ENCODE peak calls at places on chromosomes 12 and 14, in five cellular contexts. One of them, this sample, is unnamed.

GRCh38 chr12:55940065-55940732 is 9.2 kb downstream of the DGKA start:
- DNase-seq in CD4-positive, alpha-beta memory T cell: peak
- DNase-seq in EL: peak
- DNase-seq in ureter: peak
- DNase-seq in NCI-H446: peak
- DNase-seq in this sample: peak

GRCh38 chr14:37263656-37264236 is 66.0 kb downstream of the MIPOL1 start:
- DNase-seq in CD4-positive, alpha-beta memory T cell: no peak
- DNase-seq in EL: no peak
- DNase-seq in ureter: no peak
- DNase-seq in NCI-H446: no peak
- DNase-seq in this sample: no peak

GRCh38 chr12:7989827-7990491 is 42.6 kb upstream of the FOXJ2 start:
- DNase-seq in CD4-positive, alpha-beta memory T cell: peak
- DNase-seq in EL: no peak
- DNase-seq in ureter: peak
- DNase-seq in NCI-H446: no peak
- DNase-seq in this sample: no peak

GRCh38 chr12:81991868-81992267 is 232.7 kb upstream of the PPFIA2 start:
- DNase-seq in CD4-positive, alpha-beta memory T cell: no peak
- DNase-seq in EL: no peak
- DNase-seq in ureter: no peak
- DNase-seq in NCI-H446: no peak
- DNase-seq in this sample: no peak

GRCh38 chr12:1457901-1458300 is 136.5 kb downstream of the FBXL14 start:
- DNase-seq in CD4-positive, alpha-beta memory T cell: no peak
- DNase-seq in EL: peak
- DNase-seq in ureter: peak
- DNase-seq in NCI-H446: no peak
- DNase-seq in this sample: no peak

GRCh38 chr12:20063116-20063515 is 305.2 kb upstream of the PDE3A start:
- DNase-seq in CD4-positive, alpha-beta memory T cell: no peak
- DNase-seq in EL: no peak
- DNase-seq in ureter: no peak
- DNase-seq in NCI-H446: no peak
- DNase-seq in this sample: no peak

GRCh38 chr14:75885829-75886228 is 96.0 kb downstream of the TGFB3 start:
- DNase-seq in CD4-positive, alpha-beta memory T cell: no peak
- DNase-seq in EL: peak
- DNase-seq in ureter: no peak
- DNase-seq in NCI-H446: no peak
- DNase-seq in this sample: no peak

GRCh38 chr12:132710062-132710421 is 600 bp upstream of the PGAM5 start:
- DNase-seq in CD4-positive, alpha-beta memory T cell: no peak
- DNase-seq in EL: no peak
- DNase-seq in ureter: no peak
- DNase-seq in NCI-H446: no peak
- DNase-seq in this sample: no peak

GRCh38 chr12:7161811-7162210 is 27.7 kb upstream of the PEX5 start:
- DNase-seq in CD4-positive, alpha-beta memory T cell: no peak
- DNase-seq in EL: no peak
- DNase-seq in ureter: no peak
- DNase-seq in NCI-H446: no peak
- DNase-seq in this sample: no peak

GRCh38 chr12:122190842-122191668 is 8.1 kb downstream of the LRRC43 start:
- DNase-seq in CD4-positive, alpha-beta memory T cell: peak
- DNase-seq in EL: peak
- DNase-seq in ureter: no peak
- DNase-seq in NCI-H446: peak
- DNase-seq in this sample: peak

GRCh38 chr14:84468153-84468552 is 1061.8 kb upstream of the FLRT2 start:
- DNase-seq in CD4-positive, alpha-beta memory T cell: no peak
- DNase-seq in EL: peak
- DNase-seq in ureter: no peak
- DNase-seq in NCI-H446: no peak
- DNase-seq in this sample: no peak

GRCh38 chr12:50271724-50272247 is 11.5 kb downstream of the LIMA1 start:
- DNase-seq in CD4-positive, alpha-beta memory T cell: no peak
- DNase-seq in EL: no peak
- DNase-seq in ureter: no peak
- DNase-seq in NCI-H446: no peak
- DNase-seq in this sample: no peak

GRCh38 chr14:58465425-58465824 is 37.9 kb downstream of the KIAA0586 start:
- DNase-seq in CD4-positive, alpha-beta memory T cell: no peak
- DNase-seq in EL: peak
- DNase-seq in ureter: no peak
- DNase-seq in NCI-H446: no peak
- DNase-seq in this sample: peak

GRCh38 chr14:68926236-68926635 is 52.9 kb downstream of the ACTN1 start:
- DNase-seq in CD4-positive, alpha-beta memory T cell: no peak
- DNase-seq in EL: no peak
- DNase-seq in ureter: no peak
- DNase-seq in NCI-H446: no peak
- DNase-seq in this sample: no peak

GRCh38 chr12:13194462-13195110 is 1.9 kb upstream of the EMP1 start:
- DNase-seq in CD4-positive, alpha-beta memory T cell: no peak
- DNase-seq in EL: no peak
- DNase-seq in ureter: no peak
- DNase-seq in NCI-H446: no peak
- DNase-seq in this sample: peak

GRCh38 chr14:85731198-85731597 is 201.3 kb downstream of the FLRT2 start:
- DNase-seq in CD4-positive, alpha-beta memory T cell: no peak
- DNase-seq in EL: peak
- DNase-seq in ureter: no peak
- DNase-seq in NCI-H446: no peak
- DNase-seq in this sample: peak

GRCh38 chr12:88559772-88560171 is 20.5 kb downstream of the KITLG start:
- DNase-seq in CD4-positive, alpha-beta memory T cell: no peak
- DNase-seq in EL: no peak
- DNase-seq in ureter: no peak
- DNase-seq in NCI-H446: no peak
- DNase-seq in this sample: no peak

GRCh38 chr12:119544780-119545625 is 48.6 kb upstream of the TMEM233 start:
- DNase-seq in CD4-positive, alpha-beta memory T cell: peak
- DNase-seq in EL: peak
- DNase-seq in ureter: peak
- DNase-seq in NCI-H446: peak
- DNase-seq in this sample: peak

GRCh38 chr14:73833530-73834257 is 17.9 kb upstream of the PTGR2 start:
- DNase-seq in CD4-positive, alpha-beta memory T cell: no peak
- DNase-seq in EL: peak
- DNase-seq in ureter: no peak
- DNase-seq in NCI-H446: peak
- DNase-seq in this sample: peak

GRCh38 chr14:104386281-104386841 is 193.2 kb upstream of the C14orf180 start:
- DNase-seq in CD4-positive, alpha-beta memory T cell: no peak
- DNase-seq in EL: no peak
- DNase-seq in ureter: no peak
- DNase-seq in NCI-H446: no peak
- DNase-seq in this sample: no peak

GRCh38 chr12:23566133-23566532 is 383.3 kb downstream of the SOX5 start:
- DNase-seq in CD4-positive, alpha-beta memory T cell: no peak
- DNase-seq in EL: no peak
- DNase-seq in ureter: no peak
- DNase-seq in NCI-H446: no peak
- DNase-seq in this sample: no peak

GRCh38 chr14:105092912-105093425 is 27.7 kb upstream of the GPR132 start:
- DNase-seq in CD4-positive, alpha-beta memory T cell: peak
- DNase-seq in EL: peak
- DNase-seq in ureter: peak
- DNase-seq in NCI-H446: no peak
- DNase-seq in this sample: peak

GRCh38 chr12:132502149-132502881 is 12.4 kb downstream of the FBRSL1 start:
- DNase-seq in CD4-positive, alpha-beta memory T cell: no peak
- DNase-seq in EL: no peak
- DNase-seq in ureter: no peak
- DNase-seq in NCI-H446: no peak
- DNase-seq in this sample: no peak

GRCh38 chr12:14993537-14994266 is 20.9 kb downstream of the PDE6H start:
- DNase-seq in CD4-positive, alpha-beta memory T cell: no peak
- DNase-seq in EL: peak
- DNase-seq in ureter: no peak
- DNase-seq in NCI-H446: no peak
- DNase-seq in this sample: peak

GRCh38 chr12:69423037-69423905 is 46.9 kb upstream of the FRS2 start:
- DNase-seq in CD4-positive, alpha-beta memory T cell: no peak
- DNase-seq in EL: no peak
- DNase-seq in ureter: no peak
- DNase-seq in NCI-H446: no peak
- DNase-seq in this sample: no peak

GRCh38 chr14:38616959-38617358 is 361.1 kb upstream of the CLEC14A start:
- DNase-seq in CD4-positive, alpha-beta memory T cell: no peak
- DNase-seq in EL: peak
- DNase-seq in ureter: no peak
- DNase-seq in NCI-H446: no peak
- DNase-seq in this sample: no peak

GRCh38 chr12:6226701-6227096 is 26.5 kb downstream of the CD9 start:
- DNase-seq in CD4-positive, alpha-beta memory T cell: no peak
- DNase-seq in EL: no peak
- DNase-seq in ureter: peak
- DNase-seq in NCI-H446: no peak
- DNase-seq in this sample: peak

GRCh38 chr12:51536159-51536558 is 54.9 kb upstream of the SCN8A start:
- DNase-seq in CD4-positive, alpha-beta memory T cell: no peak
- DNase-seq in EL: no peak
- DNase-seq in ureter: no peak
- DNase-seq in NCI-H446: no peak
- DNase-seq in this sample: no peak

GRCh38 chr14:96309128-96309906 is 53.3 kb downstream of the BDKRB1 start:
- DNase-seq in CD4-positive, alpha-beta memory T cell: no peak
- DNase-seq in EL: no peak
- DNase-seq in ureter: no peak
- DNase-seq in NCI-H446: no peak
- DNase-seq in this sample: peak

GRCh38 chr12:107435072-107435471 is 250.5 kb upstream of the PWP1 start:
- DNase-seq in CD4-positive, alpha-beta memory T cell: no peak
- DNase-seq in EL: no peak
- DNase-seq in ureter: no peak
- DNase-seq in NCI-H446: no peak
- DNase-seq in this sample: no peak

GRCh38 chr14:21030531-21030930 is 514 bp downstream of the TPPP2 start:
- DNase-seq in CD4-positive, alpha-beta memory T cell: no peak
- DNase-seq in EL: no peak
- DNase-seq in ureter: no peak
- DNase-seq in NCI-H446: no peak
- DNase-seq in this sample: no peak

GRCh38 chr14:102579696-102580551 is 12.5 kb upstream of the RCOR1 start:
- DNase-seq in CD4-positive, alpha-beta memory T cell: no peak
- DNase-seq in EL: peak
- DNase-seq in ureter: no peak
- DNase-seq in NCI-H446: no peak
- DNase-seq in this sample: peak